ENCODE peak calls at places on chromosomes 5 and 9, in four cellular contexts. N is Caki2, S is right cardiac atrium, Z is SHP77 treated with DMSO at 0.1 percent for 48 hours. X is an unnamed sample.

GRCh38 chr9:97900738-97901565 is 21.3 kb downstream of the TRMO start:
- DNase-seq in N (peak; percentile 52), S (no peak), Z (peak; percentile 13), X (peak; percentile 65)

GRCh38 chr9:79577969-79578723 is 6.4 kb downstream of the TLE4 start:
- DNase-seq in N (no peak), S (no peak), Z (no peak), X (no peak)

GRCh38 chr5:87120518-87121314 is 147.0 kb upstream of the RASA1 start:
- DNase-seq in N (no peak), S (no peak), Z (no peak), X (no peak)

GRCh38 chr9:7988644-7989280 is 189.2 kb upstream of the DMAC1 start:
- DNase-seq in N (no peak), S (no peak), Z (no peak), X (no peak)

GRCh38 chr5:77957516-77957915 is 181.4 kb upstream of the TBCA start:
- DNase-seq in N (no peak), S (no peak), Z (no peak), X (no peak)

GRCh38 chr9:136092741-136093140 is 2.3 kb downstream of the NACC2 start:
- DNase-seq in N (no peak), S (peak; percentile 8), Z (no peak), X (no peak)

GRCh38 chr9:18821794-18822193 is 211.2 kb downstream of the SAXO1 start:
- DNase-seq in N (peak; percentile 45), S (no peak), Z (no peak), X (peak; percentile 48)

GRCh38 chr5:158832096-158832495 is 267.6 kb downstream of the EBF1 start:
- DNase-seq in N (no peak), S (no peak), Z (no peak), X (no peak)

GRCh38 chr5:131363811-131364506 is 100.1 kb downstream of the CDC42SE2 start:
- DNase-seq in N (no peak), S (no peak), Z (no peak), X (no peak)

GRCh38 chr9:134908524-134909364 is 9.0 kb downstream of the FCN1 start:
- DNase-seq in N (no peak), S (no peak), Z (no peak), X (no peak)

GRCh38 chr9:112793213-112793810 is 42.8 kb downstream of the SNX30 start:
- DNase-seq in N (peak; percentile 32), S (peak; percentile 53), Z (peak; percentile 10), X (peak; percentile 82)

GRCh38 chr9:120956862-120957261 is 30.3 kb upstream of the TRAF1 start:
- DNase-seq in N (no peak), S (no peak), Z (no peak), X (no peak)

GRCh38 chr9:80218336-80218735 is 646.6 kb downstream of the TLE4 start:
- DNase-seq in N (no peak), S (no peak), Z (no peak), X (no peak)

GRCh38 chr9:4077499-4078102 is 222.3 kb downstream of the GLIS3 start:
- DNase-seq in N (peak; percentile 68), S (peak; percentile 85), Z (no peak), X (peak; percentile 42)

GRCh38 chr5:126624534-126624933 is 23.8 kb downstream of the PHAX start:
- DNase-seq in N (peak; percentile 52), S (no peak), Z (no peak), X (no peak)

GRCh38 chr9:1042466-1042865 is 7.7 kb upstream of the DMRT2 start:
- DNase-seq in N (no peak), S (no peak), Z (no peak), X (no peak)

GRCh38 chr5:91214571-91214970 is 168.5 kb downstream of the ARRDC3 start:
- DNase-seq in N (no peak), S (no peak), Z (no peak), X (no peak)

GRCh38 chr9:98333703-98334582 is 78.5 kb upstream of the TBC1D2 start:
- DNase-seq in N (peak; percentile 39), S (no peak), Z (no peak), X (no peak)

GRCh38 chr5:131679911-131680310 is 44.9 kb upstream of the RAPGEF6 start:
- DNase-seq in N (no peak), S (no peak), Z (no peak), X (no peak)

GRCh38 chr5:5179079-5179478 is 38.9 kb downstream of the ADAMTS16 start:
- DNase-seq in N (peak; percentile 45), S (no peak), Z (no peak), X (no peak)

GRCh38 chr9:97577051-97577450 is 56.1 kb downstream of the TSTD2 start:
- DNase-seq in N (no peak), S (no peak), Z (no peak), X (peak; percentile 38)

GRCh38 chr9:37679649-37680402 is 29.1 kb downstream of the FRMPD1 start:
- DNase-seq in N (no peak), S (no peak), Z (no peak), X (no peak)

GRCh38 chr5:10577371-10578291 is 13.8 kb downstream of the ANKRD33B start:
- DNase-seq in N (peak; percentile 30), S (peak; percentile 67), Z (no peak), X (peak; percentile 21)

GRCh38 chr5:61790678-61791077 is 458.6 kb downstream of the ZSWIM6 start:
- DNase-seq in N (no peak), S (no peak), Z (no peak), X (peak; percentile 87)

GRCh38 chr5:66207800-66208561 is 63.9 kb downstream of the SREK1 start:
- DNase-seq in N (no peak), S (no peak), Z (no peak), X (no peak)

GRCh38 chr5:55732592-55732991 is 5.3 kb upstream of the DDX4 start:
- DNase-seq in N (no peak), S (no peak), Z (no peak), X (no peak)

X was measured in Peyer's patch.